ENCODE peak calls at places on chromosome 22, in five cellular contexts. One of them, this sample, is unnamed.

GRCh38 chr22:35397095-35397904 is 2.6 kb upstream of the MCM5 start:
- DNase-seq in mesendoderm: peak
- DNase-seq in IMR-90: peak
- DNase-seq in H9: no peak
- DNase-seq in mesenchymal stem cell: peak
- DNase-seq in this sample: no peak

GRCh38 chr22:27726726-27727449 is 74.7 kb downstream of the MN1 start:
- DNase-seq in mesendoderm: peak
- DNase-seq in IMR-90: peak
- DNase-seq in H9: no peak
- DNase-seq in mesenchymal stem cell: peak
- DNase-seq in this sample: no peak

GRCh38 chr22:25742918-25743708 is 1.1 kb downstream of the MYO18B start:
- DNase-seq in mesendoderm: peak
- DNase-seq in IMR-90: no peak
- DNase-seq in H9: no peak
- DNase-seq in mesenchymal stem cell: no peak
- DNase-seq in this sample: no peak

GRCh38 chr22:47647181-47647580 is 884.7 kb downstream of the TBC1D22A start:
- DNase-seq in mesendoderm: no peak
- DNase-seq in IMR-90: no peak
- DNase-seq in H9: no peak
- DNase-seq in mesenchymal stem cell: no peak
- DNase-seq in this sample: no peak

GRCh38 chr22:23608583-23608982 is 23.5 kb downstream of the DRICH1 start:
- DNase-seq in mesendoderm: peak
- DNase-seq in IMR-90: peak
- DNase-seq in H9: peak
- DNase-seq in mesenchymal stem cell: peak
- DNase-seq in this sample: peak

GRCh38 chr22:24315367-24315781 is 44.7 kb downstream of the SPECC1L start:
- DNase-seq in mesendoderm: no peak
- DNase-seq in IMR-90: peak
- DNase-seq in H9: no peak
- DNase-seq in mesenchymal stem cell: peak
- DNase-seq in this sample: no peak

GRCh38 chr22:26756675-26757293 is 99.4 kb downstream of the MIAT start:
- DNase-seq in mesendoderm: peak
- DNase-seq in IMR-90: peak
- DNase-seq in H9: peak
- DNase-seq in mesenchymal stem cell: peak
- DNase-seq in this sample: peak

GRCh38 chr22:48919851-48920589 is 907.7 kb downstream of the BRD1 start:
- DNase-seq in mesendoderm: no peak
- DNase-seq in IMR-90: no peak
- DNase-seq in H9: peak
- DNase-seq in mesenchymal stem cell: no peak
- DNase-seq in this sample: no peak

GRCh38 chr22:24410110-24410856 is 17.1 kb upstream of the ADORA2A start:
- DNase-seq in mesendoderm: no peak
- DNase-seq in IMR-90: peak
- DNase-seq in H9: no peak
- DNase-seq in mesenchymal stem cell: peak
- DNase-seq in this sample: no peak

GRCh38 chr22:39690901-39691620 is 120.5 kb downstream of the CACNA1I start:
- DNase-seq in mesendoderm: peak
- DNase-seq in IMR-90: no peak
- DNase-seq in H9: peak
- DNase-seq in mesenchymal stem cell: no peak
- DNase-seq in this sample: peak

GRCh38 chr22:39689421-39689820 is 118.9 kb downstream of the CACNA1I start:
- DNase-seq in mesendoderm: no peak
- DNase-seq in IMR-90: no peak
- DNase-seq in H9: no peak
- DNase-seq in mesenchymal stem cell: no peak
- DNase-seq in this sample: no peak

GRCh38 chr22:39688186-39688768 is 117.7 kb downstream of the CACNA1I start:
- DNase-seq in mesendoderm: no peak
- DNase-seq in IMR-90: no peak
- DNase-seq in H9: no peak
- DNase-seq in mesenchymal stem cell: no peak
- DNase-seq in this sample: no peak

GRCh38 chr22:39698106-39698505 is 127.6 kb downstream of the CACNA1I start:
- DNase-seq in mesendoderm: no peak
- DNase-seq in IMR-90: no peak
- DNase-seq in H9: no peak
- DNase-seq in mesenchymal stem cell: no peak
- DNase-seq in this sample: no peak

GRCh38 chr22:39693943-39694500 is 123.5 kb downstream of the CACNA1I start:
- DNase-seq in mesendoderm: no peak
- DNase-seq in IMR-90: no peak
- DNase-seq in H9: no peak
- DNase-seq in mesenchymal stem cell: no peak
- DNase-seq in this sample: no peak
- H3K18ac ChIP-seq in mesendoderm: no peak
- H3K18ac ChIP-seq in IMR-90: no peak
- H3K18ac ChIP-seq in H9: no peak
- H3K18ac ChIP-seq in mesenchymal stem cell: no peak
- H3K18ac ChIP-seq in this sample: peak

DNA sequence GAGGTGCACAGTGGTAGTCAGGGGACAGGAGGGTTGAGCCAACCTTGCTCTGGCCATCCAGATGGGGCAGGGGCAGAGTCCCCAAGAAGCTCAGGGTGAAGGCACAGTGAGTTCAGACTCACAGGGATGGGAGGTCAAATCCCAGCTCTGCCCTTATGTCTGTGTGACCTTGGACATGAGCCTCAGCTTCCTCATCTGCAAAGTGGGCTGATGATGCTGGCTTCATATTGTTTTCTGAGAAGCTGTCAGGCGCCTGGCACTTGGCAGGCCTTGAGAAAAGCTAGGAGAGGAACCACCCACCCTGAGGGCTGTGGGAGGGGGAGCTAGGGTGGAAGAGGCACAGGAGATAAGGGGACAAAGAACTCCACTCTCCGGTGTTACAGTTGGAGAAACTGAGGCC is 23.6 kb downstream of the CYTH4 start:
- DNase-seq in mesendoderm: no peak
- DNase-seq in IMR-90: no peak
- DNase-seq in H9: no peak
- DNase-seq in mesenchymal stem cell: no peak
- DNase-seq in this sample: no peak
- H3K18ac ChIP-seq in mesendoderm: no peak
- H3K18ac ChIP-seq in IMR-90: peak
- H3K18ac ChIP-seq in H9: no peak
- H3K18ac ChIP-seq in mesenchymal stem cell: peak
- H3K18ac ChIP-seq in this sample: no peak

DNA sequence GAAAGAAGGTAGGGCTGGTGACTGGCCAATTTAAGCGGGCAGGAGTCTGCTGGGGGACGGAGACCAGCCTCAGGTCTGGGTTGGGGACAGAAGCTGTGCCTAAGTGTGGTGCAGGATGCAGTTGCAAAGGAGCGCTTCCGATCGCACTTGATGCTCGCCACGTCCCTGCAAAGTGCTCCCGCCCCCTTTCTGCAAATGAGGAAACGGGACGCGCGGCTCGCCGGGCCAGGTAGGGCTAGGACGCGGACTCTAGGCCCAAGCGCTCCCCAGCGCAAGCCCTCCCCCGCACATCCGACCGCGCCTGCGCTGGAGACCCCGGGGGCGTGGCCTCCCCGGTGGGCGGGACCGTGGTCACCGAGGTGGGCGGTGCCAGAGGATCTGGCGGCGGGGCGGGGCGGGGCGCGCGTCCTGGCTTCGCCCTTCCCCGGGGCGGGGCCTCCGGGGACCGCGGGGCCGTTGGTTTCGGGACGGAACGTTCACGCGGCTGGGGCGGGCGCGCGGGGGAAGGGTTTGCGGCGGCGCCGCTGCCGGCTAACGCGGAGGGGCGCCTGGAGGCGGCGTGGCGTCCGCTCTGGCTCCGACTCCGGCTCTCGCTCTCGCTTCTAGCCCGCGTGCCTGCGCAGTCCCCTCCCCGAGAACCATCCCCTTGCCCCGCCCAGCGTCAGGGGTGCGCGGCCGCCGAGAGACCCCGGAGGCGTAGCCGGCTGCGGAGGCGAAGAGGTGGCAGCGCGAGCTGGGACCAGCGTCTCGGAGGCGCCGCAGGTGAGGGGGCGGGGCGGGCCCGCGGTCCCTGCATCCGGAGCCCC is at the start of gene FAM118A:
- DNase-seq in mesendoderm: peak
- DNase-seq in IMR-90: peak
- DNase-seq in H9: peak
- DNase-seq in mesenchymal stem cell: peak
- DNase-seq in this sample: peak
- H3K18ac ChIP-seq in mesendoderm: peak
- H3K18ac ChIP-seq in IMR-90: peak
- H3K18ac ChIP-seq in H9: peak
- H3K18ac ChIP-seq in mesenchymal stem cell: peak
- H3K18ac ChIP-seq in this sample: peak

DNA sequence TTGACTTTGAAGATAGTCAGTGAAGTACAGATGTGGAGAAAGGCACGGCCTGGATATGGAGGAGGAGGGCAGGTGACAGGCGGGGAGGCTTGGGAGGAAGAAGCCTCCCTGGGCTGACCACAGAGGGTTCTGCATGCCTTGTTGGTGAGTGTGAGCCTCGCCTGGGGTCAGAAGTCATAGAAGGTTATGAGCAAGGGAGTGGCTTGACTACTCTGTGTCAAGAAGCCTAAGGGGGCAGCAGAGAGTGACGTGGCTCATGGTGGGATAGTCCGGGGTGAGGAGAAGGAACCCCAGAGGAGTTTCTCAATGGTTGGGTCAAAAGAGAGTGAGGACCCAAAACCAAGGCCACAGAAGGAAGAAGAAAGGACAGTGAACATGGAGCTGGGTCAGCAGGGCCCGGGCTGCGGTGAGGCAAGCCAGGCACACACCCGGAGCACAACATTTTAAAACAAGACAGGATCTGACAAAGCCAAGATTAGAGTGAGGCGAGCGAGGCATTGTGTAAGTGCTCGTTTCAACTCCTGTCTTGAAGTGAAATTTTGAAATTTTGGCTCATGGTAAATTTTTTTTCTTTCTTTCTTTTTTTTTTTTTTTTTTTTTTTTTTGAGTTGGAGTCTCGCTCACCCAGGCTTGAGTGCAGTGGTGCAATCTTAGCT is 31.9 kb downstream of the PDGFB start:
- DNase-seq in mesendoderm: peak
- DNase-seq in IMR-90: no peak
- DNase-seq in H9: peak
- DNase-seq in mesenchymal stem cell: peak
- DNase-seq in this sample: no peak
- H3K18ac ChIP-seq in mesendoderm: no peak
- H3K18ac ChIP-seq in IMR-90: no peak
- H3K18ac ChIP-seq in H9: peak
- H3K18ac ChIP-seq in mesenchymal stem cell: no peak
- H3K18ac ChIP-seq in this sample: peak

DNA sequence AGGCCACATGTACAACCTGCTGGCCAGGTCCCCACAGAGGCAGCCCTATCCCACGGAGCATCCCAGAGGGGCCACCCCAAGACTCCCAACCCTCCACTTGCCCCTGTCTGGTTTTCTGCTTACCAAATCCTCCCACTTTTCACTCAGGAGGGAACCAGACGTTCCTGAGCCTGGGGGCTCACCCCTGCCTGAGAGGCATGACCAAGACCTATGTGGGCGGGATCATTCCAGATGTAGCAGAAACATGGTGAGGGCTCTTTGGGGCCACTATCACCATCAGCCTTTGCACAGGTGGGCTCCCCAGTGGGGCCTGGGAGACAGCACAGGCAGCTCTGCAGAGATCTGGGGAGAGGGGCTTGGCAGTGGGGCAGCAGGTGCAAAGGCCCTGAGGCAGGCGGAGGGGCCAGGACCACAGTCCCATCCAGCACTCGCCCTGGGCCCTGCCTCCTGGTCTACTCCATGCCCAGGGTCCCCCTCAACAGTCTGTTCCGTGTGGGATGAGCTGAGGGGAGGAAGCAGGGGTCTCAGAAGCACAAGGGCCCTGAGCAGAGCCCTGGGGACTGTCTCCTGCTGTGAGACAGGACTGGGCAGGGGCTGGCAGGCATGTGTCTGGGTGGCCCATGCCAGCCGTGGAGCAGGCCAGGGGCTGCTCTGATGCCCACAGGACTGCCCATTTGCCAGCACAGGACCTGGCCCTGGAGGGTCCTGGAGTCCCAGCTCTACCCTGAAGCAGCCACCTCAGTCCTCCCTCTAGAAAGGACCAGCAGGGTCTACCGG is 9.4 kb downstream of the PIM3 start:
- DNase-seq in mesendoderm: no peak
- DNase-seq in IMR-90: no peak
- DNase-seq in H9: peak
- DNase-seq in mesenchymal stem cell: no peak
- DNase-seq in this sample: no peak
- H3K18ac ChIP-seq in mesendoderm: no peak
- H3K18ac ChIP-seq in IMR-90: peak
- H3K18ac ChIP-seq in H9: no peak
- H3K18ac ChIP-seq in mesenchymal stem cell: peak
- H3K18ac ChIP-seq in this sample: peak

DNA sequence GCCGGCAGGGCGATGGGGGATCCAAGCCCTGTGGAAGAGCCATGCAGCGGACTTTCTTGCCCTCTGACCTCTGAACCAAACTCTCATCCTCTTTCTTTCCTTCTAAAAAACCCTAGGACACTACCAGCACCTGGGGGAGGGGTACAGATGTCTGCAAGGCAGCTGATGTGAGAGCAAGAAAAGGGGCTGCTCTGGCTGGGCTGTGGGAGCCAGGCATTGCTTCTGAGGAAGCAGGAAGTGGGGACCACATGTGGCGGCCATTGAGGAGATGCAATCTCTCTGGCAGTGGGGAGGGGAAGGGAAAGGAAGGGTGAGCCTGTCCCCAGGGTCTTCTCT is 36.0 kb downstream of the FAM83F start:
- DNase-seq in mesendoderm: peak
- DNase-seq in IMR-90: no peak
- DNase-seq in H9: peak
- DNase-seq in mesenchymal stem cell: no peak
- DNase-seq in this sample: no peak
- H3K18ac ChIP-seq in mesendoderm: no peak
- H3K18ac ChIP-seq in IMR-90: no peak
- H3K18ac ChIP-seq in H9: no peak
- H3K18ac ChIP-seq in mesenchymal stem cell: no peak
- H3K18ac ChIP-seq in this sample: no peak